ENCODE peak calls at places on chromosomes 13 and 19, in four cellular contexts. C, S, J and O are unnamed samples.

GRCh38 chr13:98983182-98983581 is 5.3 kb upstream of the DOCK9 start:
- DNase-seq in C (no peak), S (no peak), J (no peak), O (no peak)

GRCh38 chr13:64074989-64075474 is 2659.4 kb upstream of the PCDH20 start:
- DNase-seq in C (no peak), S (no peak), J (no peak), O (no peak)

GRCh38 chr19:46546194-46546896 is 50.7 kb upstream of the PNMA8B start:
- DNase-seq in C (no peak), S (no peak), J (peak), O (no peak)

GRCh38 chr19:19502808-19503602 is 12.3 kb downstream of the TSSK6 start:
- DNase-seq in C (no peak), S (no peak), J (no peak), O (no peak)

GRCh38 chr13:97855570-97855970 is 97.9 kb upstream of the IPO5 start:
- DNase-seq in C (no peak), S (peak), J (peak), O (no peak)

GRCh38 chr13:85719749-85720148 is 79.5 kb downstream of the SLITRK6 start:
- DNase-seq in C (no peak), S (no peak), J (no peak), O (no peak)

GRCh38 chr13:36445806-36446423 is 13.6 kb downstream of the CCNA1 start:
- DNase-seq in C (no peak), S (no peak), J (no peak), O (no peak)

GRCh38 chr13:81480634-81481033 is 1139.7 kb upstream of the SPRY2 start:
- DNase-seq in C (no peak), S (no peak), J (no peak), O (no peak)

GRCh38 chr13:103883152-103883551 is 816.9 kb upstream of the SLC10A2 start:
- DNase-seq in C (peak), S (peak), J (no peak), O (no peak)

GRCh38 chr19:3054972-3055740 is 7.1 kb downstream of the TLE5 start:
- DNase-seq in C (no peak), S (no peak), J (no peak), O (no peak)

GRCh38 chr19:39941615-39942507 is 7.4 kb upstream of the FCGBP start:
- DNase-seq in C (no peak), S (no peak), J (no peak), O (peak)

GRCh38 chr19:31595521-31595920 is 246.3 kb upstream of the TSHZ3 start:
- DNase-seq in C (no peak), S (no peak), J (no peak), O (no peak)

GRCh38 chr19:3725640-3726310 is 17.6 kb downstream of the TJP3 start:
- DNase-seq in C (no peak), S (peak), J (no peak), O (no peak)

GRCh38 chr13:97266328-97266727 is 44.2 kb downstream of the MBNL2 start:
- DNase-seq in C (no peak), S (no peak), J (no peak), O (no peak)

GRCh38 chr13:32587774-32588165 is 1.5 kb downstream of the PDS5B start:
- DNase-seq in C (no peak), S (no peak), J (peak), O (no peak)

GRCh38 chr13:101452519-101453485 is at the start of gene ITGBL1:
- DNase-seq in C (no peak), S (no peak), J (no peak), O (peak)

GRCh38 chr19:53467138-53467502 is 413 bp upstream of the ZNF813 start:
- DNase-seq in C (no peak), S (no peak), J (no peak), O (no peak)

GRCh38 chr13:74987124-74987690 is 494.8 kb downstream of the TBC1D4 start:
- DNase-seq in C (no peak), S (no peak), J (no peak), O (no peak)

GRCh38 chr13:40401911-40402776 is 264.3 kb downstream of the FOXO1 start:
- DNase-seq in C (peak), S (peak), J (peak), O (peak)

GRCh38 chr19:51158474-51159129 is 16.5 kb downstream of the SIGLEC7 start:
- DNase-seq in C (no peak), S (peak), J (peak), O (no peak)

GRCh38 chr19:35142531-35143230 is 374 bp upstream of the FXYD7 start:
- DNase-seq in C (no peak), S (no peak), J (no peak), O (no peak)

GRCh38 chr19:45975296-45975695 is 1.6 kb upstream of the NOVA2 start:
- DNase-seq in C (no peak), S (no peak), J (no peak), O (no peak)

GRCh38 chr19:2782936-2783780 is at the start of gene SGTA:
- DNase-seq in C (peak), S (peak), J (peak), O (peak)

GRCh38 chr13:100875392-100876043 is 200.9 kb upstream of the TMTC4 start:
- DNase-seq in C (no peak), S (no peak), J (no peak), O (no peak)

GRCh38 chr19:32322541-32322940 is 22.9 kb upstream of the ZNF507 start:
- DNase-seq in C (no peak), S (no peak), J (no peak), O (no peak)

GRCh38 chr13:89577301-89577700 is 1770.2 kb upstream of the MIR17HG start:
- DNase-seq in C (no peak), S (no peak), J (no peak), O (no peak)

GRCh38 chr19:42151735-42152134 is 19.5 kb upstream of the POU2F2 start:
- DNase-seq in C (no peak), S (no peak), J (no peak), O (no peak)

GRCh38 chr13:93922063-93922462 is 557.4 kb downstream of the DCT start:
- DNase-seq in C (no peak), S (no peak), J (no peak), O (no peak)

GRCh38 chr19:7902796-7903243 is 857 bp upstream of the MAP2K7 start:
- DNase-seq in C (no peak), S (no peak), J (no peak), O (no peak)

DNA sequence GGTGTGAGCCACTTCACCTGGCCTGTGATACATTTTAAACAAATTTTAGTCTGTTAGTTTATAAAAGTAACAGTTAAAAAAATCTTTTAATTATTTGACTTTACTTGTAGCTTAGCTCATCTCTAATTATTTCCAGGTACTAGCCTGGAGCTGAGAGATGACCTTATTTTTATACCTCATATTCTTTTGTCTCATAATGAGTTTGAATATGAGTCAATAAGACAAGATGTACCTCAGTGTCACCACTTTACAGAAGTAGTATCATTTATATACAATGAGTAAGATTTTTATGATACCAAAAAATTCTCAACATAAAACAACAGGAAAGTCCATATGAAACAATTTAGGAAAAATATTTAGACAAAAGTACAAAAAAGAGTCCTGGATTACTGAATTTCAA is 21.3 kb upstream of the USP12 start:
- DNase-seq in C (no peak), S (no peak), J (no peak), O (no peak)
- TF ChIP-seq CTCF in C (no peak), S (no peak), J (no peak), O (no peak)

DNA sequence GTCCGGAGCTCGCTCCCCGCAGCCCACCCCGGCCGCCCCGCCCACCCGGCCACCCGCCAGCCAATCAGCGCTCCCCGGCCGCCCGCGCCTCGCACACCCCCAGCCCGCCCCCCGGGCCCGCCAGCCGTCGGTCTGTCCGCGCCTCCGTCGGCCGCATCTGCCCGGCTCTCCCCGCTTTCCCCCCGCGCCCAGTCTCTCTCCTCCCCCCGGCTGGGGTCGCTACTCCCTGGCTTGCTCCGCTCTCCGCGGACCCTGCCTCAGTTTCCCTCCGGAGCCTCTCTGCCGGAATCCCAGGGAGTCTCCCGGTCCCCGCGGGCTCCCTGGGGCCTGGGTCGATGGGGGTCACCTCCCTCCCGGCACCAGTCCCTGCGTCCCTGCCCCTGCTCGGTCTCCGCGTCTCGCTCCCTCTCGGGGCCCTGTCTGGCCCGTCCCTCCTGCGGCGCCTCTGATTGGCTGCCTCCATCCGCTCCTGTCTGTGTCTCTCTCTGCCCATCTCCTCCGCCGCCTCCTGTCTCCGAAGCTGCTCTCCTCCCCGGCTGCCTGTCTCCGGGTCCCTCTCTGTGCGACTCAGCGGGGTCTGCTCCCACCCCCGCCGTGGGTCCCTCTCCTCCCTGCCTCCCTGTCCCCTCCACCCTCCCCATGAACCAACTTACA is 485 bp downstream of the IL11 start:
- DNase-seq in C (no peak), S (no peak), J (no peak), O (no peak)
- H3K4me3 ChIP-seq in C (peak), S (peak), J (no peak), O (no peak)

DNA sequence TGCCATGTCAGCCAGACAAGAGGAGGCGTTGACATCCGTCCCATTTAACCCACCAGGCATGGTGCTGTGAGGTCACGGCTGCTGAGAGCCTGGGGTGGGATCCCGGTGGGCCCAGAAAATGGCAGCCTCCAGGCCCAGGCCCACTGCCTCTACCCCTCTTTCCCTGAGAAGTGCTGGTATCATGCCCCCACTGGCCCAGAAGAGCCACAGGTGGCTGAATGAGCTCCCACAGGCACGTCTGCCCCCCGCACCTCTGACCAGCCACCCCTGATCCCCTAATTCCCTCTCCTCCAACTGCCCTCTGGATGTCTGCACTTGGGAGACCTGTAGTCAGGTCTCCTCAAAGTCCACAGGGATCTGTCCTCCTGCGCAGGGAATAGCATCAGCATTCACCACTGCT is 37.3 kb upstream of the KCTD15 start:
- DNase-seq in C (no peak), S (no peak), J (no peak), O (no peak)
- TF ChIP-seq CTCF in C (no peak), S (no peak), J (no peak), O (no peak)

DNA sequence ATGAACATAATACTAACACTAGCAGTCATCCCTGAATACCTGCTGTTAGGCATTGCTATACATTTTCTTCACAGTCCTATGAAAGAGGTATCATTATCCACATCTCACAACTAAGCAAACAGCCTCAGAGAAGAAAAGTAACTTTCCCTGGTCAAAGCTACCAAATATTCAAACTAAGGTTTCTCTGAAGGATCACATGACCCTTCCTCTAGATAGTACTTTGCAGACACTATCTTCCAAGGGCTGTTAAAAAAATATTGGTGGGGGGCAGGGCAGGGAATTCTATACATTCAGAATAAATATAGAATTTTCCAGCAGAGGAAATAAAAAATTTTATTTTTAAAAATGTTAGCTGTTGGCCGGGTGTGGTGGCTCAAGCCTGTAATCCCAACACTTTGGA is 3.1 kb downstream of the SLC25A30 start:
- DNase-seq in C (no peak), S (no peak), J (no peak), O (no peak)
- H3K4me3 ChIP-seq in C (peak), S (no peak), J (no peak), O (no peak)

GRCh38 chr13:78319101-78319627 is 284.2 kb downstream of the POU4F1 start:
- DNase-seq in C (no peak), S (no peak), J (no peak), O (no peak)

GRCh38 chr13:78317030-78317429 is 286.3 kb downstream of the POU4F1 start:
- DNase-seq in C (no peak), S (no peak), J (no peak), O (no peak)
- TF ChIP-seq CTCF in C (no peak), S (no peak), J (no peak), O (peak)

GRCh38 chr19:17255150-17255621 is 9.4 kb downstream of the USHBP1 start:
- DNase-seq in C (no peak), S (no peak), J (no peak), O (no peak)
- H3K4me3 ChIP-seq in C (no peak), S (no peak), J (no peak), O (no peak)

GRCh38 chr19:49799271-49799797 is 13.8 kb downstream of the FUZ start:
- DNase-seq in C (no peak), S (no peak), J (no peak), O (no peak)
- TF ChIP-seq CTCF in C (no peak), S (no peak), J (no peak), O (no peak)

GRCh38 chr19:57655443-57655842 is 13.3 kb upstream of the ZSCAN4 start:
- DNase-seq in C (no peak), S (no peak), J (no peak), O (no peak)

GRCh38 chr19:57653689-57654088 is 15.0 kb upstream of the ZSCAN4 start:
- DNase-seq in C (no peak), S (no peak), J (no peak), O (no peak)

GRCh38 chr19:57648336-57649003 is 15.5 kb downstream of the ZNF211 start:
- DNase-seq in C (no peak), S (no peak), J (no peak), O (no peak)

GRCh38 chr19:57656346-57656745 is 12.4 kb upstream of the ZSCAN4 start:
- DNase-seq in C (no peak), S (no peak), J (no peak), O (no peak)

GRCh38 chr19:57651654-57651996 is 17.1 kb upstream of the ZSCAN4 start:
- DNase-seq in C (no peak), S (no peak), J (no peak), O (no peak)
- H3K4me3 ChIP-seq in C (no peak), S (no peak), J (no peak), O (no peak)

DNA sequence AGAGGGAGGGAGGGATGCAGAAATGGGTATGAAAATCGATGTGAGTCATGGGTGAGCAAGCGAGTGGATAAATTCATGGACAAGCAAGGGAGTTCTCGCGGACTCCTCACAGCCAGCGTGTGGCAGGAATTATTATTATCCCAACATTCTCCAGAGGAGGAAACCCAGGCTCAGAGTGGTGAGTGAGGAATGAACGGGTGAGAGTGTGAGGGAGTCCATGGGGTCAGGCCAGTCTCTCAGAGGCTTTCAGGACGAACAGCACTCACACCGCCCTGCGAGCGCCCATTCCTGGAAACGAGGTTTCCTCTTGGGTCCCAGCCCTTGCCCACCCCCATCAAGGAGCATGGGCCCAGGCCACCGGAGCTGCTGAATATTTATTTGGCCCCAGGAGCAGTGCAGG is 6.3 kb upstream of the DNAAF3 start:
- DNase-seq in C (no peak), S (no peak), J (no peak), O (no peak)
- TF ChIP-seq CTCF in C (no peak), S (no peak), J (no peak), O (no peak)

DNA sequence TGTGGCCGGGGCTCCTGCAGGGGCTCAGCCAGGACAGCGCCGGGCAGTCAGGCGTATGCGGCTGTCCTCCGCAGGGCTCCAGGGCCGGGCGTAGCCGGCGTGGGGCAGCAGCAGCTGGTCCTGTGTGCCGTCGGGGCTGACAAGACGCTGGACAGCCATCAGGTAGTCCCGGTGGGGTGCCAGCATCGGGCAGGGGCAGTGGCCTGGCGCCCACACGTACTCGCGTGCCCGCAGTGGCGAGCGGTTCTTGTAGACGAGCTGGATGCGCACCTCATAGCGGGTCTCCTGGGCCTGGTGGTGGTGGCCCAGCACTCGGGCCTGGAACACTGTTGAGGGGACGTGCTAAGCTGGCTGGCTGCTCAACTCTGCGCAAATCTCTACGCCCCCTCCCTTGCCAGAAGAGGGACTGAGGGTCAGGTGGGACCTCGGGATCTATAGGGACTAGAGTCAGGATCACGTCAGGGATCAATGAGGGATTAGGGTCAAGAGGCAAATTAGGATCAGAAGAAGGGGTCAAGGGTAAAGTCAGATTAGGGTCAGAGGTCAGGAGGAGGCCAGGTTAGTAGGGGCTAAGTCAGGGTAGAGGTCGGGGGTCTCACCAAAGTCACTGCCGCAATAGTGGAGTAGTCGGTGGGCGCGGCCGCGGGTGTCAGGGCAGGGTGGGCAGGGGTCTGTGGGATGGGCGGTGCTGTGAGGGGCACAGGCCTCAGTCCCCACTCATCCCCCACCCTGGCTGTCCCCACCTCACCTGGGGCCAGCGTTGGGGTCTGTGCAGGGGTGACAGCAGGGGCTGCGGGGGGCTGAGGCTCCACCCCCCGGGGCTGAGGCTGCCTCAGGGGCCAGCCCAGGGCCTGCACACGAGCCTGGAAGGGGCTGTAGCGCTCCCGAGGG is 6.6 kb downstream of the ADAMTSL5 start:
- DNase-seq in C (no peak), S (no peak), J (no peak), O (no peak)
- H3K4me3 ChIP-seq in C (no peak), S (no peak), J (no peak), O (no peak)